ENCODE peak calls at places on chromosomes 13 and 19, in seven cellular contexts. W is substantia nigra; B is Right ventricle myocardium superior; U is EL; Y is stimulated activated CD8-positive, alpha-beta memory T cell treated with anti-CD3 and anti-CD28 coated beads, Interleukin-15, amount 100 ng/mL, for 24 hours; L is stimulated activated CD4-positive, alpha-beta T cell treated with anti-CD3 and anti-CD28 coated beads, Interleukin-1b, Interleukin-23, amount 100 ng/mL, for 1 hour; R is KG1. G is an unnamed sample.

GRCh38 chr13:109568273-109568900 is 218.0 kb downstream of the IRS2 start:
- DNase-seq in W (no peak), B (no peak), U (no peak), Y (no peak), L (no peak), R (no peak), G (no peak)

GRCh38 chr19:17246681-17247425 is 1.1 kb upstream of the NR2F6 start:
- DNase-seq in W (no peak), B (no peak), U (peak), Y (no peak), L (no peak), R (no peak), G (peak)

GRCh38 chr13:99064624-99065249 is 86.9 kb upstream of the DOCK9 start:
- DNase-seq in W (no peak), B (no peak), U (no peak), Y (no peak), L (no peak), R (no peak), G (no peak)

GRCh38 chr19:50548191-50549058 is 19.8 kb downstream of the LRRC4B start:
- DNase-seq in W (peak), B (no peak), U (no peak), Y (no peak), L (no peak), R (no peak), G (no peak)

GRCh38 chr19:43798546-43799409 is 3.5 kb downstream of the LYPD5 start:
- DNase-seq in W (no peak), B (no peak), U (peak), Y (no peak), L (no peak), R (no peak), G (peak)

GRCh38 chr13:48159436-48160225 is 64.7 kb upstream of the MED4 start:
- DNase-seq in W (no peak), B (no peak), U (peak), Y (no peak), L (no peak), R (no peak), G (peak)

GRCh38 chr19:30227071-30227621 is 145.0 kb upstream of the ZNF536 start:
- DNase-seq in W (no peak), B (no peak), U (no peak), Y (no peak), L (no peak), R (no peak), G (no peak)

GRCh38 chr13:43596924-43597598 is 189.7 kb downstream of the ENOX1 start:
- DNase-seq in W (no peak), B (no peak), U (no peak), Y (no peak), L (no peak), R (no peak), G (no peak)

GRCh38 chr13:30222253-30222652 is 85.1 kb downstream of the KATNAL1 start:
- DNase-seq in W (no peak), B (no peak), U (no peak), Y (no peak), L (no peak), R (no peak), G (no peak)

GRCh38 chr13:33168326-33168960 is 117.1 kb downstream of the STARD13 start:
- DNase-seq in W (no peak), B (no peak), U (no peak), Y (no peak), L (no peak), R (no peak), G (no peak)

GRCh38 chr13:45737571-45738002 is 35.5 kb downstream of the CBY2 start:
- DNase-seq in W (no peak), B (no peak), U (no peak), Y (no peak), L (no peak), R (no peak), G (no peak)

GRCh38 chr13:74061939-74062595 is 72.1 kb downstream of the KLF12 start:
- DNase-seq in W (no peak), B (no peak), U (peak), Y (no peak), L (no peak), R (no peak), G (no peak)

GRCh38 chr13:25922373-25922772 is 129.4 kb downstream of the SHISA2 start:
- DNase-seq in W (no peak), B (no peak), U (no peak), Y (no peak), L (no peak), R (no peak), G (no peak)

GRCh38 chr19:48539503-48540096 is 12.4 kb upstream of the SULT2B1 start:
- DNase-seq in W (no peak), B (no peak), U (peak), Y (no peak), L (no peak), R (no peak), G (peak)

GRCh38 chr13:66397133-66397532 is 833.0 kb downstream of the PCDH9 start:
- DNase-seq in W (no peak), B (no peak), U (no peak), Y (no peak), L (no peak), R (no peak), G (no peak)

GRCh38 chr19:42032428-42032827 is 37.6 kb downstream of the GRIK5 start:
- DNase-seq in W (no peak), B (no peak), U (no peak), Y (no peak), L (no peak), R (no peak), G (no peak)

GRCh38 chr13:34657716-34658115 is 284.4 kb upstream of the NBEA start:
- DNase-seq in W (no peak), B (no peak), U (peak), Y (no peak), L (no peak), R (no peak), G (peak)

GRCh38 chr13:111629933-111630332 is 309.5 kb downstream of the TEX29 start:
- DNase-seq in W (no peak), B (no peak), U (no peak), Y (no peak), L (no peak), R (no peak), G (no peak)

GRCh38 chr13:107842562-107843180 is 372.7 kb downstream of the LIG4 start:
- DNase-seq in W (no peak), B (no peak), U (no peak), Y (no peak), L (no peak), R (no peak), G (no peak)

GRCh38 chr13:95356916-95357315 is 55.7 kb upstream of the ABCC4 start:
- DNase-seq in W (no peak), B (no peak), U (no peak), Y (no peak), L (no peak), R (no peak), G (no peak)

GRCh38 chr19:33469171-33470039 is 52.2 kb downstream of the PEPD start:
- DNase-seq in W (no peak), B (no peak), U (no peak), Y (no peak), L (no peak), R (no peak), G (no peak)

GRCh38 chr19:13256918-13257317 is 106.7 kb downstream of the IER2 start:
- DNase-seq in W (no peak), B (no peak), U (no peak), Y (no peak), L (no peak), R (no peak), G (no peak)

GRCh38 chr13:24341439-24341838 is 32.1 kb downstream of the C1QTNF9 start:
- DNase-seq in W (no peak), B (no peak), U (peak), Y (no peak), L (no peak), R (no peak), G (peak)

GRCh38 chr13:112714772-112715569 is 25.1 kb downstream of the ATP11A start:
- DNase-seq in W (no peak), B (no peak), U (no peak), Y (no peak), L (no peak), R (no peak), G (no peak)

GRCh38 chr19:6273701-6274601 is 5.8 kb downstream of the MLLT1 start:
- DNase-seq in W (peak), B (peak), U (peak), Y (no peak), L (no peak), R (no peak), G (peak)

GRCh38 chr19:33606556-33606955 is 15.2 kb upstream of the CHST8 start:
- DNase-seq in W (no peak), B (no peak), U (no peak), Y (no peak), L (no peak), R (no peak), G (no peak)

GRCh38 chr19:48292798-48293197 is 22.9 kb downstream of the ZNF114 start:
- DNase-seq in W (no peak), B (no peak), U (peak), Y (no peak), L (no peak), R (no peak), G (peak)

GRCh38 chr19:10617409-10618121 is 7.8 kb upstream of the SLC44A2 start:
- DNase-seq in W (no peak), B (no peak), U (peak), Y (no peak), L (no peak), R (no peak), G (peak)

GRCh38 chr13:32147193-32147592 is 115.6 kb downstream of the FRY start:
- DNase-seq in W (no peak), B (no peak), U (no peak), Y (no peak), L (no peak), R (no peak), G (no peak)

GRCh38 chr13:96768524-96768923 is 225.8 kb downstream of the OXGR1 start:
- DNase-seq in W (no peak), B (no peak), U (no peak), Y (no peak), L (no peak), R (no peak), G (no peak)

GRCh38 chr19:40799558-40800338 is 757 bp downstream of the EGLN2 start:
- DNase-seq in W (no peak), B (peak), U (peak), Y (no peak), L (no peak), R (no peak), G (no peak)

GRCh38 chr19:15227261-15227660 is 5.0 kb downstream of the EPHX3 start:
- DNase-seq in W (no peak), B (no peak), U (no peak), Y (no peak), L (no peak), R (no peak), G (no peak)

GRCh38 chr19:38617764-38618589 is at the start of gene MAP4K1:
- DNase-seq in W (no peak), B (peak), U (no peak), Y (peak), L (peak), R (peak), G (peak)

GRCh38 chr13:59409211-59409610 is 754.5 kb downstream of the DIAPH3 start:
- DNase-seq in W (peak), B (peak), U (no peak), Y (no peak), L (no peak), R (no peak), G (no peak)

GRCh38 chr19:5828661-5829566 is 10.6 kb downstream of the FUT6 start:
- DNase-seq in W (no peak), B (peak), U (no peak), Y (no peak), L (no peak), R (peak), G (no peak)

GRCh38 chr13:85896516-85897450 is 97.6 kb upstream of the SLITRK6 start:
- DNase-seq in W (no peak), B (no peak), U (no peak), Y (no peak), L (no peak), R (no peak), G (peak)